ENCODE peak calls at places on chromosome 4, in four cellular contexts. One of them, this sample, is unnamed.

GRCh38 chr4:151013491-151013890 is 1.6 kb downstream of the LRBA start:
- DNase-seq in Calu3: no peak
- DNase-seq in H9: no peak
- DNase-seq in BJ: no peak
- DNase-seq in this sample: no peak

GRCh38 chr4:4254666-4255065 is 6.6 kb upstream of the TMEM128 start:
- DNase-seq in Calu3: no peak
- DNase-seq in H9: no peak
- DNase-seq in BJ: no peak
- DNase-seq in this sample: no peak

GRCh38 chr4:82044141-82044993 is 329.4 kb downstream of the HNRNPD start:
- DNase-seq in Calu3: peak; percentile 85
- DNase-seq in H9: peak; percentile 82
- DNase-seq in BJ: no peak
- DNase-seq in this sample: peak; percentile 78

GRCh38 chr4:37948542-37948941 is 11.7 kb upstream of the PTTG2 start:
- DNase-seq in Calu3: no peak
- DNase-seq in H9: no peak
- DNase-seq in BJ: no peak
- DNase-seq in this sample: no peak

GRCh38 chr4:183360161-183360919 is 38.1 kb upstream of the CLDN24 start:
- DNase-seq in Calu3: no peak
- DNase-seq in H9: no peak
- DNase-seq in BJ: no peak
- DNase-seq in this sample: no peak

GRCh38 chr4:70902577-70903281 is 560 bp downstream of the MOB1B start:
- DNase-seq in Calu3: no peak
- DNase-seq in H9: no peak
- DNase-seq in BJ: no peak
- DNase-seq in this sample: no peak

GRCh38 chr4:148740701-148741100 is 298.5 kb upstream of the NR3C2 start:
- DNase-seq in Calu3: no peak
- DNase-seq in H9: no peak
- DNase-seq in BJ: no peak
- DNase-seq in this sample: no peak

GRCh38 chr4:77465271-77465670 is 140.3 kb upstream of the CXCL13 start:
- DNase-seq in Calu3: peak; percentile 38
- DNase-seq in H9: peak; percentile 36
- DNase-seq in BJ: no peak
- DNase-seq in this sample: no peak

GRCh38 chr4:169315530-169316306 is 45.0 kb upstream of the SH3RF1 start:
- DNase-seq in Calu3: no peak
- DNase-seq in H9: no peak
- DNase-seq in BJ: no peak
- DNase-seq in this sample: no peak

GRCh38 chr4:5770051-5770450 is 59.0 kb downstream of the EVC start:
- DNase-seq in Calu3: no peak
- DNase-seq in H9: peak; percentile 13
- DNase-seq in BJ: no peak
- DNase-seq in this sample: no peak

GRCh38 chr4:185520119-185520518 is 15.2 kb downstream of the PDLIM3 start:
- DNase-seq in Calu3: no peak
- DNase-seq in H9: no peak
- DNase-seq in BJ: no peak
- DNase-seq in this sample: no peak

GRCh38 chr4:131113273-131113672 is 2017.3 kb downstream of the C4orf33 start:
- DNase-seq in Calu3: no peak
- DNase-seq in H9: no peak
- DNase-seq in BJ: no peak
- DNase-seq in this sample: no peak

GRCh38 chr4:138592801-138593200 is 350.7 kb upstream of the SLC7A11 start:
- DNase-seq in Calu3: no peak
- DNase-seq in H9: no peak
- DNase-seq in BJ: no peak
- DNase-seq in this sample: no peak

GRCh38 chr4:8268901-8269534 is 536 bp upstream of the HTRA3 start:
- DNase-seq in Calu3: no peak
- DNase-seq in H9: no peak
- DNase-seq in BJ: no peak
- DNase-seq in this sample: no peak

GRCh38 chr4:103915224-103915869 is 195.6 kb upstream of the TACR3 start:
- DNase-seq in Calu3: no peak
- DNase-seq in H9: no peak
- DNase-seq in BJ: no peak
- DNase-seq in this sample: no peak

GRCh38 chr4:158714937-158715336 is 8.3 kb downstream of the PPID start:
- DNase-seq in Calu3: no peak
- DNase-seq in H9: no peak
- DNase-seq in BJ: no peak
- DNase-seq in this sample: no peak

GRCh38 chr4:123638834-123639233 is 242.2 kb downstream of the SPRY1 start:
- DNase-seq in Calu3: no peak
- DNase-seq in H9: no peak
- DNase-seq in BJ: no peak
- DNase-seq in this sample: no peak

GRCh38 chr4:89324671-89325070 is 17.1 kb upstream of the GPRIN3 start:
- DNase-seq in Calu3: no peak
- DNase-seq in H9: no peak
- DNase-seq in BJ: no peak
- DNase-seq in this sample: no peak

GRCh38 chr4:114277690-114278089 is 298.2 kb upstream of the ARSJ start:
- DNase-seq in Calu3: no peak
- DNase-seq in H9: no peak
- DNase-seq in BJ: no peak
- DNase-seq in this sample: no peak

GRCh38 chr4:32847466-32847865 is 2127.3 kb downstream of the PCDH7 start:
- DNase-seq in Calu3: no peak
- DNase-seq in H9: no peak
- DNase-seq in BJ: no peak
- DNase-seq in this sample: no peak

DNA sequence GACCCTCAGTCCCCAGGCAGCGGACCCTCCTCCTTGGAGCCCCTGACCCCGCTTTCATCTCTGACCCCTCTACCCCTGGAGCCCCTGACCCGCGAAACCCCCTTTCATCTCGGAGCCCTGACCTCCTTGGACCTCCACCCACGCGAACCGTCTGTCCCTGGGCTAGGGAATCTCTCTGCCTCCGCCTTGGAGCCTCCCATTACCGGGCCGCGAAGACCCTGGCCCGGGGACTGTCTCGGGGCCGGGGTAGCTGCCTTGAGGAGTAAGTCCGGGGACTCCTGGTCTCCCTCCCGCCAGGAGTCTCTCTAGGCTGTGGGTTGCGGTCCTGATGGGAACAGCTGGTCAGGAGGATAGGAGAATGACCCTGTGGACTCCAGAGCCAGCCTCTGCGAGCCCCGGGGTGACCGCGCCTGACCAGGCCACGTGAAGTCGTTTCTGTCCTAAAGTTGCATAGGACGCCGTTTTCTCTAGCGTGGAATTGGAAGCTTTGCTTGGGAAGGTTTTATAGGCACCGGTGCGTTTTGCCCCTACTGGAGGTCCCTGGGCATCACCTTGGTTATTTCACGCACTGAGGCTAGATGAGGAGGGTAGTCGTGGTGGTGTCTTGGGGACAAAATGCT is 824 bp downstream of the TBC1D14 start:
- DNase-seq in Calu3: peak; percentile 15
- DNase-seq in H9: no peak
- DNase-seq in BJ: no peak
- DNase-seq in this sample: peak; percentile 27
- TF ChIP-seq CTCF in Calu3: peak; percentile 17
- TF ChIP-seq CTCF in H9: peak; percentile 54
- TF ChIP-seq CTCF in BJ: no peak
- TF ChIP-seq CTCF in this sample: peak; percentile 15

GRCh38 chr4:161317000-161317399 is 846.8 kb downstream of the FSTL5 start:
- DNase-seq in Calu3: no peak
- DNase-seq in H9: no peak
- DNase-seq in BJ: no peak
- DNase-seq in this sample: no peak

DNA sequence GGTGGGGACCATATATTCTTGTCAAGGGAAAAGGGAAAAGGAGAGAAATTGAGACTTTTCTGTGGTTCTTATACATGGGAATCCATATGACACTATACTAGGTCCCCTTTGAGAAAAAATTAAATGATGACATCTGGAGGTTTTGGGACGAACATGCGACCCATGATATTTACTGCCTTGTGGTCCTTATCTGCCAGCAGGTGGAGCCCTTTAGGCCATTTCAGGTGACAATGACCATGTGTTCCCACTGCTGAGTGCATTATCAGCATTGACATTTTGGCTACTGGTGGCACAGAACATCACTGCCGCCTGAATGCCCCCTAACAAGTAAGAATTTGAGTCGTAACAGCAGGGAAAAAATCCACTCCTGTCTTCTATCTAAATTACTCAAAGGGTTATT is 843.4 kb downstream of the FSTL5 start:
- DNase-seq in Calu3: peak; percentile 19
- DNase-seq in H9: peak; percentile 55
- DNase-seq in BJ: no peak
- DNase-seq in this sample: peak; percentile 18
- TF ChIP-seq CTCF in Calu3: peak; percentile 26
- TF ChIP-seq CTCF in H9: peak; percentile 74
- TF ChIP-seq CTCF in BJ: peak; percentile 13
- TF ChIP-seq CTCF in this sample: peak; percentile 66

GRCh38 chr4:111066887-111067286 is 444.0 kb upstream of the PITX2 start:
- DNase-seq in Calu3: no peak
- DNase-seq in H9: no peak
- DNase-seq in BJ: no peak
- DNase-seq in this sample: no peak
- TF ChIP-seq CTCF in Calu3: no peak
- TF ChIP-seq CTCF in H9: no peak
- TF ChIP-seq CTCF in BJ: no peak
- TF ChIP-seq CTCF in this sample: no peak

DNA sequence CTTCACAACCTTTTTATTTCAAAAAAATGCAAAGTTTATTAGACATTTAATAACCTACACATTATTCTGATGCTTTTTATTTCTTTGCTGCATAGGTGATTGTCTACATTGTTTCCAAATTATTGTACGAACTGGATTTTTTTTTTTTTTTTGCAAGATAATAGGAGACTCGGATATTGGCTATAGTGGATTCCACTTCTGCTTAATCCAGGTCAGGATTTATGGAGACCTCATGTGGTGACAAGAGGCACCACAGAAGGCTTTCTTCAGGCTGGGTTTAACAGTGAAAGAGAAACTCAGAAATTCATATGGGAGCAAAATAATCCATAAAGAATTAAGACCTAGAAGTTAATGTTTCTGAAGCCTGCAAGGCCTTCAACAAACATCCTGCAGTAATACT is 2.4 kb upstream of the SLIT2 start:
- DNase-seq in Calu3: no peak
- DNase-seq in H9: no peak
- DNase-seq in BJ: no peak
- DNase-seq in this sample: no peak
- TF ChIP-seq CTCF in Calu3: no peak
- TF ChIP-seq CTCF in H9: peak; percentile 26
- TF ChIP-seq CTCF in BJ: peak; percentile 73
- TF ChIP-seq CTCF in this sample: peak; percentile 40

DNA sequence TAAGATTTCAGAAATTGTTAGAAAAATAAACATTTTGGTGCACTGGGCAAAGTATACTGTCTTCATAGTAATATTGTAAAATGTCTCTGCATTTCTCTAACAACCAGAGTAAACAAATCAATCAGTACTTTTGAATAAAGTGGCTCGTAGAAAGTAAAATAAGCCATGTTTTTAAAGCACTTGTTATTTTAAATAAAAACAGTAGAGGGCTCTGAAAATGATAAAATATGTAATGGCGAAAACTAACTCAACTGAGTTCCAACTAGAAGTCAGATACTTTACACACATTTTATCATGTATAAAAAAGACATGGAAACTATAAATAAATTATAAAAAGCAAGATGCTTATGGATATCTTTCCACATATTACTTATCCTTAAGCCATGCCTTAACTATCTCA is 1134.4 kb downstream of the PDHA2 start:
- DNase-seq in Calu3: no peak
- DNase-seq in H9: no peak
- DNase-seq in BJ: no peak
- DNase-seq in this sample: no peak
- TF ChIP-seq CTCF in Calu3: no peak
- TF ChIP-seq CTCF in H9: no peak
- TF ChIP-seq CTCF in BJ: no peak
- TF ChIP-seq CTCF in this sample: no peak

GRCh38 chr4:30716671-30717207 is 3.4 kb upstream of the PCDH7 start:
- DNase-seq in Calu3: no peak
- DNase-seq in H9: no peak
- DNase-seq in BJ: no peak
- DNase-seq in this sample: peak; percentile 42

GRCh38 chr4:30716158-30716557 is 4.0 kb upstream of the PCDH7 start:
- DNase-seq in Calu3: no peak
- DNase-seq in H9: no peak
- DNase-seq in BJ: no peak
- DNase-seq in this sample: no peak

GRCh38 chr4:30718889-30719252 is 1.3 kb upstream of the PCDH7 start:
- DNase-seq in Calu3: no peak
- DNase-seq in H9: no peak
- DNase-seq in BJ: no peak
- DNase-seq in this sample: no peak

GRCh38 chr4:30718021-30718888 is 1.9 kb upstream of the PCDH7 start:
- DNase-seq in Calu3: peak; percentile 6
- DNase-seq in H9: peak; percentile 65
- DNase-seq in BJ: no peak
- DNase-seq in this sample: peak; percentile 75

GRCh38 chr4:30717208-30718020 is 2.8 kb upstream of the PCDH7 start:
- DNase-seq in Calu3: peak; percentile 21
- DNase-seq in H9: peak; percentile 83
- DNase-seq in BJ: no peak
- DNase-seq in this sample: peak; percentile 50
- TF ChIP-seq CTCF in Calu3: no peak
- TF ChIP-seq CTCF in H9: peak; percentile 23
- TF ChIP-seq CTCF in BJ: peak; percentile 5
- TF ChIP-seq CTCF in this sample: no peak

DNA sequence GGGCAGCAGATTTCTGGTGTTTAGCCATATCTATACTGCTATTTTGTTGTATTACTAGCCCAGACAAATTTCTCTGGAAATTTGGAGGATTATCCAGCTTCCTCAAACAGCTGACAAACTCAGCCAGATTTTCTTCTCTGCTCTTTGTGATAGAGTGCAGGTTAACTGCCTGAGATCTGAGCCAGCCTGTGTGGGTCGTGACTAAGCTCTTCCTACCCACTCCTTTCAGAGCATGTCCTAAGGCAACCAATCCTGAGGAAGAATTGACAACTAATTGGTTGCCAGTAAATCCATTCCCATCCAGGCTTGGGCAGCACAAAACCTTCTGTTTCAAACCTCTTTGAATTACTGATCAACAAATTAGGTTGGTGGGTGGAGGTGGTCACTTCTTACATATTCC is 2.5 kb upstream of the GABRA2 start:
- DNase-seq in Calu3: no peak
- DNase-seq in H9: no peak
- DNase-seq in BJ: no peak
- DNase-seq in this sample: no peak
- TF ChIP-seq CTCF in Calu3: no peak
- TF ChIP-seq CTCF in H9: no peak
- TF ChIP-seq CTCF in BJ: no peak
- TF ChIP-seq CTCF in this sample: no peak

This sample was measured in glutamatergic neuron.